ENCODE peak calls at places on chromosomes 1 and 21, in five cellular contexts. D is transverse colon, N is A549, W is ovary, Y is tibial nerve. H is an unnamed sample.

GRCh38 chr21:38351961-38352521 is 95.2 kb downstream of the KCNJ15 start:
- DNase-seq in Y (no peak), W (no peak), N (peak), D (no peak), H (no peak)

GRCh38 chr21:42621828-42622199 is 31.6 kb upstream of the PDE9A start:
- DNase-seq in N (no peak), W (no peak), Y (no peak), D (no peak), H (no peak)

GRCh38 chr1:22507582-22507981 is 55.7 kb upstream of the EPHA8 start:
- DNase-seq in D (no peak), N (no peak), W (no peak), Y (no peak), H (no peak)

GRCh38 chr1:194289569-194290266 is 1103.3 kb upstream of the B3GALT2 start:
- DNase-seq in Y (no peak), W (no peak), D (peak), N (no peak), H (no peak)

GRCh38 chr1:178938959-178939317 is 68.1 kb upstream of the ANGPTL1 start:
- DNase-seq in W (peak), N (no peak), D (peak), Y (peak), H (peak)

GRCh38 chr1:115670476-115671175 is 28.9 kb downstream of the VANGL1 start:
- DNase-seq in W (no peak), Y (no peak), N (no peak), D (no peak), H (no peak)

GRCh38 chr1:9200441-9200840 is 34.1 kb upstream of the H6PD start:
- DNase-seq in D (no peak), W (no peak), N (no peak), Y (no peak), H (no peak)

GRCh38 chr1:240414237-240414636 is 197.7 kb downstream of the GREM2 start:
- DNase-seq in Y (no peak), D (no peak), N (no peak), W (no peak), H (no peak)

GRCh38 chr1:114130846-114131525 is 22.7 kb downstream of the SYT6 start:
- DNase-seq in Y (no peak), W (no peak), D (no peak), N (no peak), H (peak)

GRCh38 chr1:108719253-108719652 is 6.5 kb downstream of the FNDC7 start:
- DNase-seq in Y (no peak), D (no peak), N (no peak), W (no peak), H (no peak)

GRCh38 chr21:34580181-34580700 is 34.7 kb downstream of the RCAN1 start:
- DNase-seq in N (no peak), D (peak), W (no peak), Y (no peak), H (no peak)

GRCh38 chr1:26019641-26020315 is 1.8 kb upstream of the EXTL1 start:
- DNase-seq in Y (no peak), N (no peak), W (no peak), D (no peak), H (no peak)

GRCh38 chr1:85991261-85991660 is 165.3 kb downstream of the COL24A1 start:
- DNase-seq in D (no peak), N (no peak), W (no peak), Y (no peak), H (no peak)

GRCh38 chr1:98355656-98356384 is 305.7 kb upstream of the SNX7 start:
- DNase-seq in N (peak), W (no peak), Y (no peak), D (no peak), H (no peak)

GRCh38 chr1:55179177-55179835 is 35.9 kb downstream of the USP24 start:
- DNase-seq in D (no peak), W (no peak), Y (no peak), N (no peak), H (no peak)

GRCh38 chr1:163866539-163866938 is 544.8 kb downstream of the NUF2 start:
- DNase-seq in W (no peak), Y (no peak), D (no peak), N (no peak), H (no peak)

GRCh38 chr21:35390013-35390776 is 341.1 kb upstream of the RUNX1 start:
- DNase-seq in N (no peak), Y (no peak), D (no peak), W (no peak), H (peak)

GRCh38 chr1:39980555-39981313 is 25.8 kb downstream of the MFSD2A start:
- DNase-seq in N (no peak), W (no peak), Y (no peak), D (peak), H (no peak)

GRCh38 chr1:1296070-1297061 is 11.4 kb downstream of the ACAP3 start:
- DNase-seq in Y (no peak), W (peak), D (no peak), N (no peak), H (no peak)

GRCh38 chr1:61183471-61184034 is 101.2 kb downstream of the NFIA start:
- DNase-seq in W (peak), D (peak), N (peak), Y (no peak), H (peak)

GRCh38 chr1:244712669-244713068 is 59.7 kb downstream of the DESI2 start:
- DNase-seq in N (no peak), W (no peak), D (no peak), Y (no peak), H (no peak)

GRCh38 chr1:53589043-53589887 is 130.1 kb downstream of the DMRTB1 start:
- DNase-seq in Y (no peak), W (no peak), N (no peak), D (peak), H (peak)

GRCh38 chr1:207009182-207009850 is 23.2 kb downstream of the C1orf116 start:
- DNase-seq in W (no peak), Y (no peak), D (no peak), N (no peak), H (no peak)

GRCh38 chr1:68107771-68108170 is 57.3 kb upstream of the DIRAS3 start:
- DNase-seq in D (no peak), Y (no peak), N (no peak), W (no peak), H (no peak)

GRCh38 chr1:87213126-87213496 is 115.6 kb upstream of the LMO4 start:
- DNase-seq in D (no peak), W (no peak), Y (no peak), N (no peak), H (no peak)

GRCh38 chr1:168974611-168975010 is 131.9 kb upstream of the ATP1B1 start:
- DNase-seq in D (no peak), Y (no peak), W (no peak), N (no peak), H (no peak)

GRCh38 chr1:960371-961131 is at the start of gene KLHL17:
- DNase-seq in Y (peak), W (peak), N (peak), D (peak), H (no peak)

DNA sequence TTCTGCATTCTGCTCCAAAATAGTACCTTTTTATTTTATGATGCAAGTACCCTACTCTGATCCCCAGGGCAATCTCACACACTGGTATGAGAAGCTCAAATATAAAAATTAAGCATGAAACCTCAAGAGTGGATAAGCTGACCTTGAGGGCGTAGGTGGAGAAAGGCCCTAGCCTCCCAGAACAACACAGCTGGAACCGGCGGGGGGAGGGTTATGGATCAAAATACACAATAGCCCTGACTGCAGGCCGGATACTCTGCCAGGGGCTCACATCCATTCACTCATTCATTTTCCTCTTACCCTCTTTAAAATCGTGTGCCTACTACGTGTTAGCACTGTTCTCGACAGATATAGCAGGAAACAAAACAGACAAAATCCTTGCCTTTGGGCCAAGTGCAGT is 32.8 kb upstream of the ECE1 start:
- DNase-seq in D (no peak), N (no peak), Y (no peak), W (peak), H (no peak)
- H3K4me3 ChIP-seq in D (no peak), N (no peak), Y (no peak), W (no peak), H (no peak)

DNA sequence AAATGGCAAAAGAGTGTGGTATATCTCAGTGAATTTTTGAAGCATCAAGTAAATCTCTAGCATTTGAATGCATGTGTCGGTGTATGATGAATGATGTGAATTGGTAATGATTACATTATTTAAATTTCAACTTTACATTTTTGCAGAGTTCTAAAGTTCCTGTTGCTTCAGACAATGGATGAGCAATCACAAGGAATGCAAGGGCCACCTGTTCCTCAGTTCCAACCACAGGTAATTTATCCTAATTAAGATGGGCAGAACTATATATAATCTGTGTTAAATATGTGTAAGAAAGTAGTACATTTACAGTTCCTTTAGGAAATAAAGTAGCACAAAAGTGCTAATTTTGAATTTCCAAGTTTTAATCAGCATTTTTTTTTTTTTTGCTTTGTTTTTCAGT is 75.6 kb downstream of the NEK7 start:
- DNase-seq in W (no peak), N (no peak), Y (no peak), D (no peak), H (no peak)
- TF ChIP-seq EP300 in W (no peak), N (no peak), Y (no peak), D (no peak), H (no peak)

DNA sequence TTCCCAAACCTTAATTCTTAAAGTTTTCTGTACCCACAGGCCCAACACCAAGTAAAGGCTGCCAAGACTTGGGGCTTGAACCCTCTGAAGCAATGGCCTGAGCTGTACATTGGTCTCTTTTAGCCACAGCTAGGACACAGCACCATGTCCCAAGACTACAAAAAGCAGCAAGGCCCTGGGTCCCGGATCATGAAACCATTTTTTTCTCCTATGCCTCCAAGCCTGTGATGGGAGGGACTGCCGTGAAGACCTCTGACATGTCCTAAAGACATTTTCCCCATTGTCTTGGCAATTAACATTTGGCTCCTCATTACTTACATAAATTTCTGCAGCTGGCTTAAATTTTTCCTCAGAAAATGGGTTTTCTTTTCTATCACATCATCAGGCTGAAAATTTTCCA is 30.9 kb downstream of the ZNF670 start:
- DNase-seq in N (no peak), Y (no peak), D (no peak), W (no peak), H (no peak)
- H3K4me3 ChIP-seq in N (no peak), Y (no peak), D (no peak), W (no peak), H (no peak)

DNA sequence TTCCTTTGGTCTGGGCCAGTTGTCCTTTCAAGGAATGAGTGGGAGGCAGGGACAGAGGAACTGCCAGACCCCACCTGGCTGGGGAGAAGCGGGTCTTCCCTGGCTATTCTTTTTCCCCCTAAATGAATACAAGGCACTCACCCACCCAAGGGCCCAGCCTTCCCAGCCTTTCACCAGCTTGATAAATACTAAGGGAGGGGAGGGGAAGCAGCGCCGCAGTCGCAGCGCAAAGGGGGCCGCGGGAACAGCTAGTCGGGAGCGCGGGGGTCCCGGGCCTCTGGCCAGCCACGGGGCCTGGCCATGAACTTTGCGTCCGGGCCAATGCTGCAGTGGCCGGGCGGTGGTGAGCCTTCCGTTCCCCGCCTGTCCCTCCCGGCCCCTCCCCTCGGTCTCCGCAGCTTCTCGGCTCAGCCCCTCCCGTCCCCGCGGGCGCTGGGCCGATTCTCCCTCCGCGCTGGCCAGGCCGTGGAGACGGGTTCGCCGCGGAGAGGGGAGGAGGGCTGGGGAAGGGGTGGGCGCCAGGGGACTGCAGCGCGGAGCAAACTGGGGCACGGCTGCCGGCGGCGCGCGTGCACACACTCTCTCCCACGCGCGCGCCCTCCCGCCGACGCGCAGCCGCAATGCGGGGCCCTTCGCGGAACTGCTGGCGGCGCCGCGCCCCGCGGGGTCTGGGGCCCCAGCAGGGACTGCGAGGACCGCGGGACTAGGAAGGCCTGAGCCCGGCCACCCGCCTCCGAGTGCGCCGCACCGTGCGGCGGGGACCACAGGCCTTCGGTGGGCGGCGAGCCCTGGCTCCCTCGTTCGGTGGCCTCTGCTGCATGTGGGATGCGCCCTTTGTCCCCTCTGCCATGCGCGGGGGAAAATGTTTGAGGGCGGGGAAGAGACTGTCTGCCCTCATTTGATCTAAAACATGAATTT is 91.0 kb upstream of the VAMP3 start:
- DNase-seq in W (peak), N (peak), Y (no peak), D (peak), H (peak)
- TF ChIP-seq EP300 in W (no peak), N (no peak), Y (no peak), D (no peak), H (no peak)

GRCh38 chr21:43733060-43733459 is 14.1 kb downstream of the PDXK start:
- DNase-seq in Y (no peak), D (no peak), N (no peak), W (no peak), H (no peak)

GRCh38 chr21:43733529-43734071 is 14.7 kb downstream of the PDXK start:
- DNase-seq in N (no peak), D (peak), W (no peak), Y (peak), H (no peak)

GRCh38 chr21:43735236-43736091 is 16.5 kb downstream of the PDXK start:
- DNase-seq in W (no peak), Y (no peak), N (no peak), D (no peak), H (peak)

GRCh38 chr21:43734830-43735229 is 15.9 kb downstream of the PDXK start:
- DNase-seq in N (no peak), Y (peak), W (peak), D (no peak), H (peak)

DNA sequence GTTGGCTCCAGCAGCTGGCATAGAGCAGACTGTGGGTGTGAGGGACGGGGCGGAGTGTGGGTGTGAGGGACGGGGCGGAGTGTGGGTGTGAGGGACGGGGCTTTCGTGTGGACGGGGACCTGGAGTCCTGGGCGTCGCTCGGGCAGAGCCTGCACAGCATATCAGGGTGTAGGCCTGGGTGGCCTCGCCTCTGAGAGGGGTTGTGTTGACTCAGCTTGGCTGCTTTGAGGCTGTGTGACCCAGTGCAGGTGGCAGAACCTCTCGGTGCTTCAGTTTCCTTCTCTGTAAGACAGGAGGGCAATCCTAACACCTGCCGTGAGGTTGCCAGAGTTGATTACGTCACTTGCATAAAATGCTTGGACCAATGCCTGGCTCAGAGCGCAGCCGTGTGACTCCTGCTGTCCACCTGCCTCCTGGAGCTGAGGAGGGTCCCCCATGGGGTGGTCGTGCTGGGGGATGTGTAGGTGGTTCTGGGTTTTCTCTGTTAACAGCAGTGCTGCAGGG is 15.3 kb downstream of the PDXK start:
- DNase-seq in D (peak), Y (no peak), N (no peak), W (no peak), H (no peak)
- H3K4me3 ChIP-seq in D (no peak), Y (peak), N (no peak), W (no peak), H (no peak)

GRCh38 chr1:164950453-164951052 is 391.6 kb downstream of the PBX1 start:
- DNase-seq in N (no peak), W (no peak), D (no peak), Y (no peak), H (peak)
- TF ChIP-seq EP300 in N (no peak), W (no peak), D (peak), Y (no peak), H (peak)

DNA sequence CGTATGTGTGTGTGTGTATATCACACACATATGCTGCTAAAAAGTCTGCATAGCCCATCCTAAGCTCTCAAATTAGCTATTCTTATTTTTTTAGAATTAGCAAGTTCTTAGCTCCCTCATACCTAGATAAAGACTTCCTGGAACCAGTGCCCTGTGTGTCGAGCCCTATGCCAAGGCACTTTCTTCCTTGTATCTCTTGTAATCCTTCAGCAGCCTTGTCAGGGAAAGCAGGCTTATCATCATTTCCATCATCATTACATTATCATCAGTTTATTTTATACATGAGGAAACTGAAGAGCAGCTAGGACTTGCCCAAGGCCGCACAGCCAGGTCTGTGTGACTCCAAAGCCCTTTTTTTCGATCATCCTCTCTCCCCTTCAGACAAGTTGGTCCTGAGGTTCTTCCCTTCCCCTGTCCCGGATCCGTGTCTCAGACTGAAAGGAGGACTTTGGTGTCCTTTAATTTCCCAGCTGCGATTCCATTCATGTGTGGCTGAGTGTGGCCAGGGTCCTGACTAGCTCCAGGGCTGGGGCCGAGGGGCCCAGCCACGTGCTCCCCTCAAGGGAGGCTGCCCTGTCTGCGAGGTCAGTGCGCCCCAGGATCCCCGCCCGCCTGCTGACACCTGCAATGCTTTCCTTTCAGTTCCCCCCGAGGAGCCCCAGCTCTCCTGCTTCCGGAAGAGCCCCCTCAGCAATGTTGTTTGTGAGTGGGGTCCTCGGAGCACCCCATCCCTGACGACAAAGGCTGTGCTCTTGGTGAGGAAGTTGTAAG is 24.9 kb downstream of the IL6R start:
- DNase-seq in D (no peak), N (no peak), Y (no peak), W (no peak), H (no peak)
- H3K4me3 ChIP-seq in D (no peak), N (no peak), Y (no peak), W (no peak), H (no peak)

DNA sequence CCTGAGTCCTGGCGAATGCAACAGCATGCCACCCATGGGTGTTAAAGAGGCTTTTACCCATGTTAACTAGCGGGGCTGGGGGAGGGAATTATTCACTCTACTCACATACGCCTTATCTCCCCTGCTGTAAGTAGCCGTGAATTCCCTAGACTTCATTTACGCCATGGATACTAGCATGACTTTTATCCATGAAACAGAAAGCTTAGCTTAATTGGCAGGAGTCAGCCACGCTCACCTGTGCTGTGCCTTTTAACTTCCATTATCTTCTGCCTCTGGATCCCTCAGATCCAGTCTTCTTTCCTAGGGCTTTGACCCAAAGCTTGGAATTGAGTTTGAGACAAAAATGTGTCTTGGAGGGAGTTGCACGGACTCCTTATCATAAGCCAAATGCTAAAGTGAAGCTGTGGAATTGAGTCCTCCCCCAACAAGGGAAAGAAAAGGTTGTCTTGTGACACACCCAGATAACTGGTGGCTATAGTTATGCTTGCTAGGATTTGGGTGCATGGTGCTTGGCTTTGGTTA is 9.7 kb upstream of the NASP start:
- DNase-seq in W (no peak), N (no peak), Y (no peak), D (no peak), H (no peak)
- TF ChIP-seq EP300 in W (no peak), N (no peak), Y (no peak), D (no peak), H (no peak)